ENCODE peak calls at places on chromosome 22, in six cellular contexts. One of them, this sample, is unnamed.

GRCh38 chr22:47281126-47282106 is 519.0 kb downstream of the TBC1D22A start:
- DNase-seq in fibroblast of pulmonary artery: peak
- DNase-seq in CD8-positive, alpha-beta memory T cell: no peak
- DNase-seq in AG09309: peak
- DNase-seq in mucosa of descending colon: no peak
- DNase-seq in GM12865: no peak
- DNase-seq in this sample: no peak

GRCh38 chr22:47943729-47944700 is 1181.6 kb downstream of the TBC1D22A start:
- DNase-seq in fibroblast of pulmonary artery: no peak
- DNase-seq in CD8-positive, alpha-beta memory T cell: no peak
- DNase-seq in AG09309: no peak
- DNase-seq in mucosa of descending colon: no peak
- DNase-seq in GM12865: peak
- DNase-seq in this sample: no peak

GRCh38 chr22:21931056-21931455 is 21.6 kb downstream of the PPM1F start:
- DNase-seq in fibroblast of pulmonary artery: no peak
- DNase-seq in CD8-positive, alpha-beta memory T cell: no peak
- DNase-seq in AG09309: no peak
- DNase-seq in mucosa of descending colon: no peak
- DNase-seq in GM12865: no peak
- DNase-seq in this sample: no peak

GRCh38 chr22:22741843-22742242 is 97.4 kb downstream of the GGTLC2 start:
- DNase-seq in fibroblast of pulmonary artery: no peak
- DNase-seq in CD8-positive, alpha-beta memory T cell: no peak
- DNase-seq in AG09309: no peak
- DNase-seq in mucosa of descending colon: no peak
- DNase-seq in GM12865: no peak
- DNase-seq in this sample: no peak

GRCh38 chr22:21980547-21980946 is 2.0 kb downstream of the TOP3B start:
- DNase-seq in fibroblast of pulmonary artery: no peak
- DNase-seq in CD8-positive, alpha-beta memory T cell: no peak
- DNase-seq in AG09309: no peak
- DNase-seq in mucosa of descending colon: no peak
- DNase-seq in GM12865: no peak
- DNase-seq in this sample: no peak

GRCh38 chr22:23497016-23497885 is 82.8 kb downstream of the IGLL1 start:
- DNase-seq in fibroblast of pulmonary artery: no peak
- DNase-seq in CD8-positive, alpha-beta memory T cell: no peak
- DNase-seq in AG09309: no peak
- DNase-seq in mucosa of descending colon: no peak
- DNase-seq in GM12865: no peak
- DNase-seq in this sample: no peak

GRCh38 chr22:19431641-19432091 is at the start of gene HIRA:
- DNase-seq in fibroblast of pulmonary artery: peak
- DNase-seq in CD8-positive, alpha-beta memory T cell: peak
- DNase-seq in AG09309: no peak
- DNase-seq in mucosa of descending colon: peak
- DNase-seq in GM12865: peak
- DNase-seq in this sample: peak

GRCh38 chr22:48277868-48278581 is 1515.6 kb downstream of the TBC1D22A start:
- DNase-seq in fibroblast of pulmonary artery: no peak
- DNase-seq in CD8-positive, alpha-beta memory T cell: no peak
- DNase-seq in AG09309: no peak
- DNase-seq in mucosa of descending colon: peak
- DNase-seq in GM12865: no peak
- DNase-seq in this sample: no peak

GRCh38 chr22:19287076-19287724 is 4.3 kb downstream of the CLTCL1 start:
- DNase-seq in fibroblast of pulmonary artery: no peak
- DNase-seq in CD8-positive, alpha-beta memory T cell: no peak
- DNase-seq in AG09309: no peak
- DNase-seq in mucosa of descending colon: no peak
- DNase-seq in GM12865: no peak
- DNase-seq in this sample: no peak

GRCh38 chr22:38088723-38089473 is 4.9 kb upstream of the SLC16A8 start:
- DNase-seq in fibroblast of pulmonary artery: no peak
- DNase-seq in CD8-positive, alpha-beta memory T cell: no peak
- DNase-seq in AG09309: no peak
- DNase-seq in mucosa of descending colon: no peak
- DNase-seq in GM12865: no peak
- DNase-seq in this sample: no peak

GRCh38 chr22:22037229-22037628 is 54.6 kb upstream of the TOP3B start:
- DNase-seq in fibroblast of pulmonary artery: no peak
- DNase-seq in CD8-positive, alpha-beta memory T cell: no peak
- DNase-seq in AG09309: no peak
- DNase-seq in mucosa of descending colon: no peak
- DNase-seq in GM12865: peak
- DNase-seq in this sample: no peak

GRCh38 chr22:38238519-38239051 is 34.2 kb downstream of the TMEM184B start:
- DNase-seq in fibroblast of pulmonary artery: peak
- DNase-seq in CD8-positive, alpha-beta memory T cell: no peak
- DNase-seq in AG09309: no peak
- DNase-seq in mucosa of descending colon: no peak
- DNase-seq in GM12865: no peak
- DNase-seq in this sample: no peak

GRCh38 chr22:37609240-37610152 is 862 bp downstream of the GGA1 start:
- DNase-seq in fibroblast of pulmonary artery: peak
- DNase-seq in CD8-positive, alpha-beta memory T cell: no peak
- DNase-seq in AG09309: no peak
- DNase-seq in mucosa of descending colon: peak
- DNase-seq in GM12865: peak
- DNase-seq in this sample: no peak

GRCh38 chr22:36927671-36928070 is 14.2 kb downstream of the CSF2RB start:
- DNase-seq in fibroblast of pulmonary artery: no peak
- DNase-seq in CD8-positive, alpha-beta memory T cell: no peak
- DNase-seq in AG09309: no peak
- DNase-seq in mucosa of descending colon: no peak
- DNase-seq in GM12865: no peak
- DNase-seq in this sample: no peak

GRCh38 chr22:20312396-20313191 is 7.3 kb downstream of the DGCR6L start:
- DNase-seq in fibroblast of pulmonary artery: no peak
- DNase-seq in CD8-positive, alpha-beta memory T cell: no peak
- DNase-seq in AG09309: no peak
- DNase-seq in mucosa of descending colon: no peak
- DNase-seq in GM12865: no peak
- DNase-seq in this sample: no peak

GRCh38 chr22:33806191-33806590 is 114.1 kb downstream of the LARGE1 start:
- DNase-seq in fibroblast of pulmonary artery: no peak
- DNase-seq in CD8-positive, alpha-beta memory T cell: no peak
- DNase-seq in AG09309: no peak
- DNase-seq in mucosa of descending colon: no peak
- DNase-seq in GM12865: peak
- DNase-seq in this sample: no peak

GRCh38 chr22:24500251-24500820 is 5.2 kb downstream of the UPB1 start:
- DNase-seq in fibroblast of pulmonary artery: no peak
- DNase-seq in CD8-positive, alpha-beta memory T cell: no peak
- DNase-seq in AG09309: no peak
- DNase-seq in mucosa of descending colon: no peak
- DNase-seq in GM12865: no peak
- DNase-seq in this sample: no peak

GRCh38 chr22:35347462-35347861 is 33.4 kb upstream of the HMOX1 start:
- DNase-seq in fibroblast of pulmonary artery: no peak
- DNase-seq in CD8-positive, alpha-beta memory T cell: no peak
- DNase-seq in AG09309: no peak
- DNase-seq in mucosa of descending colon: no peak
- DNase-seq in GM12865: no peak
- DNase-seq in this sample: no peak

GRCh38 chr22:20503816-20504215 is 3.6 kb upstream of the MED15 start:
- DNase-seq in fibroblast of pulmonary artery: no peak
- DNase-seq in CD8-positive, alpha-beta memory T cell: no peak
- DNase-seq in AG09309: no peak
- DNase-seq in mucosa of descending colon: peak
- DNase-seq in GM12865: no peak
- DNase-seq in this sample: no peak

GRCh38 chr22:29706493-29706892 is 13.3 kb upstream of the CABP7 start:
- DNase-seq in fibroblast of pulmonary artery: no peak
- DNase-seq in CD8-positive, alpha-beta memory T cell: no peak
- DNase-seq in AG09309: no peak
- DNase-seq in mucosa of descending colon: no peak
- DNase-seq in GM12865: no peak
- DNase-seq in this sample: no peak

GRCh38 chr22:29695129-29695926 is 24.5 kb upstream of the CABP7 start:
- DNase-seq in fibroblast of pulmonary artery: no peak
- DNase-seq in CD8-positive, alpha-beta memory T cell: no peak
- DNase-seq in AG09309: no peak
- DNase-seq in mucosa of descending colon: no peak
- DNase-seq in GM12865: no peak
- DNase-seq in this sample: no peak

GRCh38 chr22:21590809-21591641 is 23.5 kb downstream of the UBE2L3 start:
- DNase-seq in fibroblast of pulmonary artery: no peak
- DNase-seq in CD8-positive, alpha-beta memory T cell: no peak
- DNase-seq in AG09309: no peak
- DNase-seq in mucosa of descending colon: no peak
- DNase-seq in GM12865: peak
- DNase-seq in this sample: no peak

GRCh38 chr22:20456064-20456721 is 18.6 kb upstream of the SCARF2 start:
- DNase-seq in fibroblast of pulmonary artery: peak
- DNase-seq in CD8-positive, alpha-beta memory T cell: peak
- DNase-seq in AG09309: peak
- DNase-seq in mucosa of descending colon: peak
- DNase-seq in GM12865: peak
- DNase-seq in this sample: no peak

DNA sequence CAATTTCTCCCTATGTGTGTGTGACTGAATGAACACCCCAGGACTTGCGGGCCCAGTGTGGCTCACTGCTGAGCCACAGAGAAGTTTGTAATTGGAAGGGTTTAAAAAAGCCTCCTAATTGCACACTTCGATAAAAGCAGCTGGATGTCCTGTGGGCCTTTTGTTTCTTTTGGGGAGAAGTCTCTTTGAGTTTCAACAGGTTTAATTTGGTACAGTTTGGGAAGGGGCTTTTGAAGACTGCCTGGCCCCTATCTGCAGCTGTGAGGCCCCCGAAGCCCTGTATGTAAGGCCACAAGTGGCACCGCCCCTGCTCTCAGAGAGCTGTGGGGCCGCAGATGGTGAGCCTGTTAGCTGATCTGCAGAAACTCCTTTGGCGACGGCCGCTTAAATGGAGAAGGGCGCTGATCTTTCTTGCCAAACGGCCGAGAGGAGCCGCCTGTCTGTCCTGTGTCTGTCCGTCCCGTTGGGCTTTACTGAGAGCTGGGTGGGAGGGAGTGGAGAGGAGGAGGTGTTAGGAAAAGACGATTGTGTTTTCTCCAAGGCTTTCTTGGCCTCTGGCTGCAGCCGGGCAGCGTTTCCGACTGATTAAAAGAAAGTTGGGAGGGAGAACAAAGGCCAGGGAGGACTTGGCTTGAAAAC is 2.1 kb downstream of the FBLN1 start:
- DNase-seq in fibroblast of pulmonary artery: peak
- DNase-seq in CD8-positive, alpha-beta memory T cell: no peak
- DNase-seq in AG09309: no peak
- DNase-seq in mucosa of descending colon: no peak
- DNase-seq in GM12865: no peak
- DNase-seq in this sample: no peak
- H3K4me3 ChIP-seq in fibroblast of pulmonary artery: peak
- H3K4me3 ChIP-seq in CD8-positive, alpha-beta memory T cell: no peak
- H3K4me3 ChIP-seq in AG09309: peak
- H3K4me3 ChIP-seq in mucosa of descending colon: no peak
- H3K4me3 ChIP-seq in GM12865: no peak
- H3K4me3 ChIP-seq in this sample: peak

GRCh38 chr22:17980638-17981051 is 43.7 kb downstream of the MICAL3 start:
- DNase-seq in fibroblast of pulmonary artery: peak
- DNase-seq in CD8-positive, alpha-beta memory T cell: no peak
- DNase-seq in AG09309: no peak
- DNase-seq in mucosa of descending colon: peak
- DNase-seq in GM12865: peak
- DNase-seq in this sample: no peak
- H3K4me3 ChIP-seq in fibroblast of pulmonary artery: no peak
- H3K4me3 ChIP-seq in CD8-positive, alpha-beta memory T cell: peak
- H3K4me3 ChIP-seq in AG09309: no peak
- H3K4me3 ChIP-seq in mucosa of descending colon: no peak
- H3K4me3 ChIP-seq in GM12865: no peak
- H3K4me3 ChIP-seq in this sample: no peak

GRCh38 chr22:40817737-40818136 is 1.4 kb downstream of the SLC25A17 start:
- DNase-seq in fibroblast of pulmonary artery: no peak
- DNase-seq in CD8-positive, alpha-beta memory T cell: no peak
- DNase-seq in AG09309: no peak
- DNase-seq in mucosa of descending colon: no peak
- DNase-seq in GM12865: peak
- DNase-seq in this sample: no peak
- H3K4me3 ChIP-seq in fibroblast of pulmonary artery: no peak
- H3K4me3 ChIP-seq in CD8-positive, alpha-beta memory T cell: no peak
- H3K4me3 ChIP-seq in AG09309: no peak
- H3K4me3 ChIP-seq in mucosa of descending colon: no peak
- H3K4me3 ChIP-seq in GM12865: peak
- H3K4me3 ChIP-seq in this sample: peak

GRCh38 chr22:45312856-45313255 is 3.1 kb downstream of the FAM118A start:
- DNase-seq in fibroblast of pulmonary artery: no peak
- DNase-seq in CD8-positive, alpha-beta memory T cell: no peak
- DNase-seq in AG09309: no peak
- DNase-seq in mucosa of descending colon: no peak
- DNase-seq in GM12865: no peak
- DNase-seq in this sample: no peak
- H3K4me3 ChIP-seq in fibroblast of pulmonary artery: no peak
- H3K4me3 ChIP-seq in CD8-positive, alpha-beta memory T cell: no peak
- H3K4me3 ChIP-seq in AG09309: no peak
- H3K4me3 ChIP-seq in mucosa of descending colon: no peak
- H3K4me3 ChIP-seq in GM12865: no peak
- H3K4me3 ChIP-seq in this sample: no peak

GRCh38 chr22:49307870-49308269 is 519.8 kb downstream of the BRD1 start:
- DNase-seq in fibroblast of pulmonary artery: no peak
- DNase-seq in CD8-positive, alpha-beta memory T cell: no peak
- DNase-seq in AG09309: no peak
- DNase-seq in mucosa of descending colon: no peak
- DNase-seq in GM12865: no peak
- DNase-seq in this sample: no peak
- H3K4me3 ChIP-seq in fibroblast of pulmonary artery: no peak
- H3K4me3 ChIP-seq in CD8-positive, alpha-beta memory T cell: no peak
- H3K4me3 ChIP-seq in AG09309: no peak
- H3K4me3 ChIP-seq in mucosa of descending colon: no peak
- H3K4me3 ChIP-seq in GM12865: no peak
- H3K4me3 ChIP-seq in this sample: no peak